ENCODE peak calls at places on chromosomes 4 and X, in five cellular contexts. W, Z, N, X and T are unnamed samples.

GRCh38 chrX:77917294-77917933 is 6.9 kb downstream of the ATP7A start:
- DNase-seq in W (no peak), Z (no peak), N (no peak), X (no peak), T (no peak)

GRCh38 chr4:78119698-78120097 is 62.6 kb downstream of the FRAS1 start:
- DNase-seq in W (no peak), Z (no peak), N (no peak), X (no peak), T (peak)

GRCh38 chr4:176270669-176271068 is 1.6 kb upstream of the ASB5 start:
- DNase-seq in W (peak), Z (no peak), N (no peak), X (no peak), T (peak)

GRCh38 chrX:100911731-100912130 is 17.0 kb downstream of the XKRX start:
- DNase-seq in W (no peak), Z (no peak), N (no peak), X (no peak), T (no peak)

GRCh38 chr4:6298035-6298434 is 28.4 kb downstream of the WFS1 start:
- DNase-seq in W (no peak), Z (no peak), N (no peak), X (no peak), T (no peak)

GRCh38 chr4:176794151-176794550 is 1.4 kb upstream of the VEGFC start:
- DNase-seq in W (no peak), Z (no peak), N (no peak), X (no peak), T (peak)

GRCh38 chr4:25030283-25031076 is at the start of gene LGI2:
- DNase-seq in W (peak), Z (peak), N (peak), X (no peak), T (no peak)

GRCh38 chr4:55396305-55397023 is 707 bp downstream of the TMEM165 start:
- DNase-seq in W (peak), Z (peak), N (peak), X (peak), T (peak)

GRCh38 chrX:3697701-3698279 is 15.7 kb downstream of the PRKX start:
- DNase-seq in W (no peak), Z (peak), N (no peak), X (no peak), T (peak)

GRCh38 chr4:181951265-181951664 is 291.9 kb upstream of the TENM3 start:
- DNase-seq in W (no peak), Z (no peak), N (no peak), X (no peak), T (no peak)

GRCh38 chr4:47104986-47105385 is 73.6 kb downstream of the GABRB1 start:
- DNase-seq in W (no peak), Z (no peak), N (no peak), X (no peak), T (no peak)

GRCh38 chrX:35339796-35340195 is 397.2 kb downstream of the FAM47B start:
- DNase-seq in W (no peak), Z (no peak), N (no peak), X (no peak), T (no peak)

GRCh38 chr4:163071308-163071707 is 95.4 kb downstream of the NAF1 start:
- DNase-seq in W (no peak), Z (no peak), N (no peak), X (no peak), T (no peak)

GRCh38 chr4:7868430-7868775 is 71.3 kb downstream of the AFAP1 start:
- DNase-seq in W (no peak), Z (no peak), N (no peak), X (no peak), T (no peak)

GRCh38 chr4:105135746-105136145 is 10.9 kb upstream of the TET2 start:
- DNase-seq in W (no peak), Z (no peak), N (no peak), X (no peak), T (peak)

GRCh38 chr4:100721077-100721476 is 203.3 kb upstream of the EMCN start:
- DNase-seq in W (no peak), Z (no peak), N (no peak), X (no peak), T (no peak)

GRCh38 chrX:94053575-94053974 is 379.6 kb downstream of the FAM133A start:
- DNase-seq in W (no peak), Z (no peak), N (no peak), X (no peak), T (no peak)

GRCh38 chr4:75745192-75745591 is 20.8 kb downstream of the USO1 start:
- DNase-seq in W (no peak), Z (no peak), N (no peak), X (no peak), T (peak)

GRCh38 chrX:110026099-110026844 is 23.4 kb downstream of the TMEM164 start:
- DNase-seq in W (no peak), Z (no peak), N (peak), X (no peak), T (peak)

GRCh38 chrX:129693343-129693742 is 38.6 kb upstream of the APLN start:
- DNase-seq in W (no peak), Z (no peak), N (no peak), X (peak), T (no peak)

GRCh38 chr4:3366893-3367775 is 74.3 kb downstream of the RGS12 start:
- DNase-seq in W (no peak), Z (no peak), N (no peak), X (peak), T (no peak)

GRCh38 chr4:138138774-138139173 is 103.4 kb downstream of the SLC7A11 start:
- DNase-seq in W (no peak), Z (no peak), N (no peak), X (no peak), T (no peak)

GRCh38 chr4:109708990-109709389 is 5.7 kb upstream of the CASP6 start:
- DNase-seq in W (no peak), Z (no peak), N (no peak), X (no peak), T (no peak)

GRCh38 chr4:137739391-137739790 is 207.1 kb upstream of the PCDH18 start:
- DNase-seq in W (no peak), Z (no peak), N (no peak), X (no peak), T (no peak)

GRCh38 chr4:86218721-86219481 is 141.0 kb downstream of the MAPK10 start:
- DNase-seq in W (peak), Z (no peak), N (no peak), X (no peak), T (peak)

GRCh38 chr4:100983426-100983825 is 363.9 kb downstream of the PPP3CA start:
- DNase-seq in W (no peak), Z (no peak), N (no peak), X (no peak), T (no peak)

DNA sequence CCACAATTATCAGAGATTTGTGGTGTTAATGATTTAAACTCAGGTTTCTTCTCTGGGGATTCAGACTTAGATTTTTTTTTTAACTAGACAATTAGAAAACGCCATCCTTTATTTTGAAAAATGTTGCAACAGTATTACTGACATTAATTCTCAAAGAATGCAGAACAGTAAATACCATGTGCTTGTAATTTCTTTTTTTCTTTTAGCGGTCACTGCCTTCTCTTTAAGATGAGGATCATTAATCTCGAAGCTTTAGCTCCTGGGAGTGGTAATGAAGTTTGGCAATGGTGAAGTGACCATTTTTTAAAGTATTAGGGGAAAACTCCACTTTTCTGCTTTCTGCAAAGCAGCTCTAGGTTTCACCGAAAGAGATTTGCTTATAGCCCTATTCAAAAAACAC is 164.0 kb upstream of the MBNL3 start:
- DNase-seq in W (no peak), Z (no peak), N (no peak), X (no peak), T (no peak)
- TF ChIP-seq CTCF in W (no peak), Z (no peak), N (no peak), X (no peak), T (no peak)

DNA sequence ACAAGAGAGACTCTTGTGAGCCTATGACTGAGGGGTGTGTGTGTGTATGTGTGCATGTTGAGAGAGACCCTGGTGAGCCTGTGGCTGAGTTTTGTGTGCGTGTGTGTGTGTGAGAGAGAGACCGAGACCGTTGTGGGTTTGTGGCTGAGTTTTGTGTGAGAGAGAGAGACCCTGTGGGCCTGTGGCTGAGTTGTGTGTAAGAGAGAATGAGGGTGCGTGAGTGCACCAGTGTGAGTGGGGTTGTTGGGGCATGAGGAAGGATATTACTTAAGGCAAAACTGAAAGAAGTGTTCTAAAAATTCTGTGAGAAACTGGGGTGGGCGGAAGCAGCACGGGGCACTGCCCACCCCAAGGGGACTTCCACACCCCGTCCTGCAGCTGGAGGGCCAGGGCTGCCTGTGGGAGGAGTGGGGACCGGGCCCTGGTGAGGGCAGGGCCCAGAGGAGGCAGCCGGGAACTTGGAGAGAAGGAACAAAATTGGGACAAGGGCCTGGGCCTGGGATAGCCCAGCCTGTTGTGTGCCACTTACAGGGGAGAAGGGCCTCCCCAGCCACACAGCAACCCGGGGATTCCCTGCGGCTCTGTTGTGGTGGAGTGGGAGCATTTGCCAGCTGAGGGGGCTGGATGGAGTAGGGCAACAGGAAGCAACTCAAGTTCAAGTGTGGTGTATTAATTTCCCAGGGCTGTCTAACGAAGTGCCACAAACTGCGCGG is 22.0 kb downstream of the TMEM131L start:
- DNase-seq in W (no peak), Z (no peak), N (no peak), X (no peak), T (peak)
- H3K4me3 ChIP-seq in W (no peak), Z (peak), N (peak), X (peak), T (no peak)

GRCh38 chr4:111628437-111628836 is 516.8 kb upstream of the FAM241A start:
- DNase-seq in W (no peak), Z (no peak), N (no peak), X (no peak), T (no peak)

GRCh38 chr4:111631157-111631999 is 513.9 kb upstream of the FAM241A start:
- DNase-seq in W (no peak), Z (no peak), N (no peak), X (no peak), T (peak)

GRCh38 chr4:111633663-111634266 is 511.5 kb upstream of the FAM241A start:
- DNase-seq in W (no peak), Z (no peak), N (no peak), X (no peak), T (no peak)

GRCh38 chr4:111632752-111633151 is 512.5 kb upstream of the FAM241A start:
- DNase-seq in W (no peak), Z (no peak), N (no peak), X (no peak), T (peak)

GRCh38 chr4:111630705-111631104 is 514.5 kb upstream of the FAM241A start:
- DNase-seq in W (no peak), Z (no peak), N (no peak), X (no peak), T (peak)
- TF ChIP-seq CTCF in W (peak), Z (peak), N (no peak), X (no peak), T (peak)

DNA sequence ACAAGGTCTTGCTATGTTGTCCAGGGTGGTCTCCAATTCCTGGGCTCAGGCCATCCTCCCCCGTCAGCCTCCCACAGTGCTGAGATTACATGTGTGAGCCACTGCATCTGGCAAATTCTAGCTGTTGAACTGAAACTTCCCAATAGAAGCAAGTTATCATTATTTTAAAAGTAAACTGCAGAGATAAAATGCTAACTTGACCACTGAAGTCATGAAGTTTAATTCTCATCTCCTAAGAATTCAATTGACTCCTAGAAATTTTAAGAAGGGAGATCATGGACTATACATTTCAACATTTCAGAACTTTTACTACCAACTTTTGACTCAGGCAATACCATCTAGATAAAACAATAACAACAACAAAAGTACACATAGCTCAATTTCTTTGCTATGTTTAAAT is 11.7 kb upstream of the EXOSC9 start:
- DNase-seq in W (no peak), Z (no peak), N (no peak), X (no peak), T (no peak)
- H3K4me3 ChIP-seq in W (no peak), Z (no peak), N (no peak), X (no peak), T (no peak)

DNA sequence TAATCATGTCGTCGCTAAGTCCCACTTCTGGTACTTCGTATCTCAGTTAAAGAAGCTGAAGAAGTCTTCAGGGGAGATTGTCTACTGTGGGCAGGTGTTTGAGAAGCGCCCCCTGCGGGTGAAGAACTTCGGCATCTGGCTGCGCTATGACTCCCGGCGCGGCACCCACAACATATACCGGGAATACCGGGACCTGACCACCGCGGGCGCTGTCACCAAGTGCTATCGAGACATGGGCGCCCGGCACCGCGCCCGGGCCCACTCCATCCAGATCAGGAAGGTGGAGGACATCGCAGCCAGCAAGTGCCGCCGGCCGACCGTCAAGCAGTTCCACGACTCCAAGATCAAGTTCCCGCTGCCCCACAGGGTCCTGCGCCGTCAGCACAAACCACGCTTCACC is 11.3 kb downstream of the PNCK start:
- DNase-seq in W (peak), Z (peak), N (peak), X (peak), T (peak)
- TF ChIP-seq CTCF in W (peak), Z (peak), N (no peak), X (no peak), T (peak)

DNA sequence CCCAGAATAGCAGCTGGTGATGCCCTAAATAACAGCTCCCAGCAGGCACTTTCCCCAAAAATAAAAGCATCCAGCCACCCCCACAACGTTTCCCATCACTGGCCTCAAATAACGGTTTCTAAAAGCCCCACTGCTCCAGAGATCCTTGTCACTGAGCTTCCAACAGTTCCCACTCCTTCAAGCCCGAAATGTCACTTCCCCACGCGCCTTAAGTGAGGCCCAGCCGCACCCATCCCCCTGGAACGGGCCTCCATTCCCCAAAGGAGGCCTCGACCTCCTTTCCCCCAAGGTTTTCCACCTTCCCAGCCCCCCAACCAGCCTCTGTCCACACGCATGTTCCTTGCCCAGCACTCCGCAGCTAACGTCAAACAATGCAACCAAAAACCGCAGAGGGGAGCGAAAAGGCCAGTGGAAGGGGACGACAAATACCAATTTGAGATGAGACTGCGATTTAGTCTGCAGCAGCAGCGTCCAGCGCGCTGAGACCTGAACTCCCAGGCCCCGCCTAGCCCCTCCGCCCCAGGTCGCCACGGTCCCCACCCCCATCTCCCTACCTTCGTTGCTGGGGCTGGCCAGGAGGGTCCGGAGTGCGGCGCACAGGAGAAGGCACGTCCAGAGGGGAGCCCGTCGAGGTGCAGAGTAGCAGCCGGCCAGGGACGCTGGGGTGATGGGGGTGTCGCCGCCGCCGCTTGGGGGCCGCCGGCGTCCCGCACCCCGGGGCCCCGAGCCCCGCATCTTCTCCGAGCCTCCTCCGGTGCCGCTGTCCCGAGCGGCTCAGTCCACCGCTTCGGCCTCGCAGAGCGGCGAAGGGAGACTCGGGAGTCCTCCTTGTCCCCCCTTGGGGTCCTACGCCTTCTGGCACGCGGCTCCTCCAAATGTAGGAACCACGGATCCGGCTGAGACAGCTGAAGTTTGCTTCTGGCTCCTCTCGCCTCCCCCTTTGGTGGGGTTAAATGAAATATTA is 999 bp downstream of the EPHA5 start:
- DNase-seq in W (peak), Z (no peak), N (no peak), X (no peak), T (peak)
- H3K4me3 ChIP-seq in W (peak), Z (peak), N (peak), X (peak), T (peak)